ENCODE peak calls at places on chromosomes 3 and 15, in four cellular contexts. U is Daoy, Y is HEK293T, P is endothelial cell. K is an unnamed sample.

GRCh38 chr3:136994772-136995516 is 37.2 kb downstream of the IL20RB start:
- DNase-seq in U (peak), Y (no peak), P (no peak), K (no peak)

GRCh38 chr3:32842987-32843386 is 25.2 kb downstream of the TRIM71 start:
- DNase-seq in U (no peak), Y (no peak), P (no peak), K (no peak)

GRCh38 chr15:100987143-100987542 is 68.0 kb downstream of the LRRK1 start:
- DNase-seq in U (no peak), Y (no peak), P (no peak), K (no peak)

GRCh38 chr3:32423956-32424558 is 32.4 kb downstream of the CMTM7 start:
- DNase-seq in U (no peak), Y (no peak), P (no peak), K (no peak)

GRCh38 chr3:72887723-72888545 is at the start of gene GXYLT2:
- DNase-seq in U (peak), Y (peak), P (peak), K (peak)

GRCh38 chr3:177597325-177598109 is 400.2 kb upstream of the TBL1XR1 start:
- DNase-seq in U (peak), Y (no peak), P (no peak), K (no peak)

GRCh38 chr15:100877551-100877950 is 2.1 kb upstream of the ALDH1A3 start:
- DNase-seq in U (no peak), Y (no peak), P (no peak), K (no peak)

GRCh38 chr3:169133178-169134161 is 530.0 kb downstream of the MECOM start:
- DNase-seq in U (no peak), Y (no peak), P (no peak), K (no peak)

GRCh38 chr15:50363612-50364011 is 8.6 kb upstream of the GABPB1 start:
- DNase-seq in U (no peak), Y (no peak), P (no peak), K (no peak)

GRCh38 chr3:101903426-101903825 is 54.1 kb downstream of the NFKBIZ start:
- DNase-seq in U (no peak), Y (no peak), P (no peak), K (no peak)

GRCh38 chr3:58434990-58435389 is 1.4 kb upstream of the PDHB start:
- DNase-seq in U (peak), Y (no peak), P (no peak), K (peak)

GRCh38 chr3:149553781-149554451 is 79.4 kb downstream of the TM4SF4 start:
- DNase-seq in U (peak), Y (no peak), P (no peak), K (no peak)

GRCh38 chr3:160472344-160472743 is 22.8 kb upstream of the TRIM59 start:
- DNase-seq in U (no peak), Y (no peak), P (no peak), K (no peak)

GRCh38 chr15:83978588-83978987 is 257.0 kb upstream of the GOLGA6L4 start:
- DNase-seq in U (no peak), Y (no peak), P (no peak), K (no peak)

GRCh38 chr3:182618085-182618732 is 175.1 kb upstream of the ATP11B start:
- DNase-seq in U (peak), Y (peak), P (no peak), K (peak)

GRCh38 chr3:5309602-5310001 is 122.1 kb downstream of the EDEM1 start:
- DNase-seq in U (no peak), Y (no peak), P (no peak), K (no peak)

GRCh38 chr15:34335176-34335575 is 2.4 kb downstream of the SLC12A6 start:
- DNase-seq in U (peak), Y (no peak), P (no peak), K (no peak)

GRCh38 chr15:35936284-35936683 is 390.3 kb upstream of the DPH6 start:
- DNase-seq in U (no peak), Y (no peak), P (no peak), K (no peak)

GRCh38 chr3:132435911-132436425 is 18.7 kb downstream of the DNAJC13 start:
- DNase-seq in U (no peak), Y (no peak), P (no peak), K (no peak)

GRCh38 chr3:59641169-59641914 is 591.5 kb upstream of the CFAP20DC start:
- DNase-seq in U (no peak), Y (no peak), P (no peak), K (no peak)

GRCh38 chr3:149572796-149573414 is 84.9 kb downstream of the WWTR1 start:
- DNase-seq in U (peak), Y (no peak), P (no peak), K (no peak)

GRCh38 chr3:50454671-50455070 is 48.8 kb downstream of the CACNA2D2 start:
- DNase-seq in U (no peak), Y (no peak), P (no peak), K (no peak)

GRCh38 chr3:197854596-197855343 is 63.7 kb downstream of the LRCH3 start:
- DNase-seq in U (peak), Y (peak), P (peak), K (no peak)

GRCh38 chr3:11495948-11496557 is 147.7 kb downstream of the VGLL4 start:
- DNase-seq in U (peak), Y (no peak), P (peak), K (peak)

GRCh38 chr3:6680119-6680806 is 180.7 kb upstream of the GRM7 start:
- DNase-seq in U (no peak), Y (no peak), P (no peak), K (no peak)

GRCh38 chr3:129560931-129561594 is 18.1 kb downstream of the H1-8 start:
- DNase-seq in U (peak), Y (no peak), P (no peak), K (no peak)

K was measured in neuronal stem cell.